ENCODE peak calls at places on chromosomes 12 and 14, in six cellular contexts. W, B, V, M, D and Z are unnamed samples.
A peak's percentile ranks its signal among the peaks of the same experiment; 100 is the strongest.

GRCh38 chr14:54627325-54627717 is 60.4 kb downstream of the SAMD4A start:
- DNase-seq in M (no peak), V (no peak), D (no peak), B (no peak), W (no peak), Z (no peak)

GRCh38 chr14:29925736-29926135 is 1.9 kb downstream of the PRKD1 start:
- DNase-seq in B (no peak), W (no peak), M (no peak), V (no peak), D (no peak), Z (no peak)

GRCh38 chr12:1646908-1647669 is 18.1 kb downstream of the WNT5B start:
- DNase-seq in W (no peak), M (no peak), V (no peak), B (no peak), D (no peak), Z (no peak)

GRCh38 chr12:68106160-68106559 is 53.4 kb downstream of the IFNG start:
- DNase-seq in W (no peak), B (no peak), V (no peak), M (no peak), D (no peak), Z (no peak)

GRCh38 chr14:73717998-73718741 is 4.0 kb upstream of the PNMA1 start:
- DNase-seq in W (peak; percentile 92), D (no peak), V (no peak), B (no peak), M (no peak), Z (peak; percentile 74)

GRCh38 chr14:36293824-36294223 is 26.6 kb downstream of the MBIP start:
- DNase-seq in W (no peak), V (no peak), D (peak; percentile 30), M (no peak), B (no peak), Z (no peak)

GRCh38 chr12:104669057-104669770 is 212.5 kb downstream of the CHST11 start:
- DNase-seq in W (peak; percentile 91), B (no peak), D (no peak), M (peak; percentile 80), V (no peak), Z (peak; percentile 39)

GRCh38 chr12:124744659-124745467 is 118.8 kb downstream of the SCARB1 start:
- DNase-seq in W (no peak), M (no peak), V (no peak), B (peak; percentile 91), D (peak; percentile 78), Z (no peak)

GRCh38 chr14:92534863-92535654 is 21.5 kb downstream of the RIN3 start:
- DNase-seq in M (no peak), V (no peak), B (no peak), D (no peak), W (peak; percentile 24), Z (no peak)

GRCh38 chr12:47307680-47308399 is 228.1 kb upstream of the AMIGO2 start:
- DNase-seq in V (peak; percentile 64), M (peak; percentile 41), B (peak; percentile 49), W (no peak), D (peak; percentile 43), Z (no peak)

GRCh38 chr14:29858299-29858698 is 69.3 kb downstream of the PRKD1 start:
- DNase-seq in W (no peak), D (no peak), V (no peak), M (no peak), B (no peak), Z (no peak)

GRCh38 chr12:108063192-108063591 is 65.9 kb upstream of the WSCD2 start:
- DNase-seq in M (no peak), B (no peak), D (peak; percentile 13), W (no peak), V (no peak), Z (no peak)

GRCh38 chr14:32044454-32044853 is 32.6 kb upstream of the ARHGAP5 start:
- DNase-seq in D (no peak), W (no peak), V (no peak), B (no peak), M (no peak), Z (no peak)

GRCh38 chr12:104546575-104546974 is 89.8 kb downstream of the CHST11 start:
- DNase-seq in W (no peak), D (no peak), V (no peak), B (no peak), M (no peak), Z (no peak)

GRCh38 chr12:100499416-100499815 is 25.8 kb downstream of the NR1H4 start:
- DNase-seq in V (no peak), D (no peak), M (no peak), B (no peak), W (no peak), Z (no peak)

GRCh38 chr12:11863988-11864387 is 206.8 kb upstream of the BCL2L14 start:
- DNase-seq in B (no peak), V (no peak), D (no peak), M (no peak), W (no peak), Z (no peak)

GRCh38 chr12:33555128-33555527 is 115.5 kb upstream of the SYT10 start:
- DNase-seq in D (no peak), B (no peak), V (no peak), W (no peak), M (no peak), Z (no peak)

GRCh38 chr14:57066887-57067513 is 201.7 kb downstream of the EXOC5 start:
- DNase-seq in M (peak; percentile 48), D (peak; percentile 16), W (no peak), B (peak; percentile 13), V (no peak), Z (peak; percentile 18)

GRCh38 chr12:85626031-85626781 is 210.0 kb downstream of the RASSF9 start:
- DNase-seq in W (no peak), M (no peak), B (no peak), D (no peak), V (no peak), Z (no peak)

GRCh38 chr14:75126121-75126544 is 715 bp downstream of the NEK9 start:
- DNase-seq in W (no peak), V (no peak), M (no peak), B (peak; percentile 16), D (no peak), Z (no peak)

GRCh38 chr12:124637586-124637985 is 70.2 kb upstream of the NCOR2 start:
- DNase-seq in M (peak; percentile 45), D (no peak), W (no peak), B (no peak), V (no peak), Z (no peak)

GRCh38 chr14:99564903-99565259 is 39.1 kb downstream of the CCDC85C start:
- DNase-seq in B (no peak), D (no peak), W (no peak), V (no peak), M (no peak), Z (no peak)

GRCh38 chr14:99565383-99565782 is 38.6 kb downstream of the CCDC85C start:
- DNase-seq in V (no peak), W (no peak), M (no peak), D (no peak), B (no peak), Z (no peak)

GRCh38 chr14:99562848-99563748 is 40.9 kb downstream of the CCDC85C start:
- DNase-seq in B (peak; percentile 76), D (peak; percentile 84), W (peak; percentile 96), M (peak; percentile 95), V (no peak), Z (peak; percentile 76)

GRCh38 chr14:99563749-99564129 is 40.3 kb downstream of the CCDC85C start:
- DNase-seq in D (no peak), V (no peak), M (no peak), B (no peak), W (no peak), Z (no peak)

GRCh38 chr14:99564256-99564902 is 39.6 kb downstream of the CCDC85C start:
- DNase-seq in V (no peak), D (peak; percentile 51), B (no peak), M (peak; percentile 73), W (peak; percentile 95), Z (peak; percentile 78)
- H3K4me1 ChIP-seq in V (peaks cover 100% of the 10 kb centered on the region), D (peaks cover 95% of the 10 kb centered on the region), B (peaks cover 80% of the 10 kb centered on the region), M (peaks cover 99% of the 10 kb centered on the region), W (peaks cover 100% of the 10 kb centered on the region), Z (peaks cover 18% of the 10 kb centered on the region)

DNA sequence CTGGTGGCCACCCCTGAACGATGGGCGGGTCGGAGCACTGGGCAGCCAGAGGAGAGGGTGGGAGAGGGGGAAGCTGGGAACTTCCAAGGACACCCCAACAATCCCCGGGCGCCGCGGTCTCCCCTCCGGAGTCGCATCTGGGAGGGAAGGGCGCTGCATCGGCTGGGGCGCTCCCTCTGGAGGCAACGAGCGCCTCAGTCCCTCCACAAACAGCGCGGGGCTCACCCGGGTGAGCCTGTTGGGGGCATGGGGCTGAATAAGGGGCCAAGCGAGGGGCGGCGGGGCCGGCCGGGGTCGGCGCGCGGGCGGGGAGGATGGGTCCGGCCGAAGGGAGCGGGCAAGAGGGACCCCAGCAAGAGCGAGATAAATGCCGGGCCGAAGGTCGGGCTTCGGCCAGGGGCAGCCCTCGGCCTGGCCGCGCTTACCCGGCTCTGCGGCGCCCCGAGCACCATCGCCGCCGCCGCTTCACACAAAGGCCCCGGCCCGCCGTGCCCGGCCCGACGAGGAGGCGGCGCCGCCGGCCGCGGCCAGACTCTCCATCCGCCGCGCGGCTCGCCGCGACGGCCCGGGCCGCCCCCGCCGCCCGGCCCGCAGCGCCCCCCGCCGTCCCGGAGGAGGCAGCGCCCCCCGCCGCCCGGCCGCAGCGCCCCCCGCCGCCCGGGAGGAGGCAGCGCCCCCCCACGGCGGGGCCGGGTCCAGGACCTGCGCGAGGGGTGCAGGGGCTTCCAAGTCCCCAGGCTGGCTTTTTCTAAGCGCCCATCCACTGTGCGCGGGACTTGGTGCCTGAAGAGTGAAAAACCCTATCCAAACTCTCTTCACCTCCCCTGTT is at the start of gene ZBTB39:
- DNase-seq in M (peak; percentile 67), W (peak; percentile 72), D (peak; percentile 20), B (peak; percentile 82), V (no peak), Z (peak; percentile 79)
- TF ChIP-seq POLR2A in M (no peak), W (no peak), D (peak; percentile 68), B (peak; percentile 83), V (no peak), Z (peak; percentile 16)

DNA sequence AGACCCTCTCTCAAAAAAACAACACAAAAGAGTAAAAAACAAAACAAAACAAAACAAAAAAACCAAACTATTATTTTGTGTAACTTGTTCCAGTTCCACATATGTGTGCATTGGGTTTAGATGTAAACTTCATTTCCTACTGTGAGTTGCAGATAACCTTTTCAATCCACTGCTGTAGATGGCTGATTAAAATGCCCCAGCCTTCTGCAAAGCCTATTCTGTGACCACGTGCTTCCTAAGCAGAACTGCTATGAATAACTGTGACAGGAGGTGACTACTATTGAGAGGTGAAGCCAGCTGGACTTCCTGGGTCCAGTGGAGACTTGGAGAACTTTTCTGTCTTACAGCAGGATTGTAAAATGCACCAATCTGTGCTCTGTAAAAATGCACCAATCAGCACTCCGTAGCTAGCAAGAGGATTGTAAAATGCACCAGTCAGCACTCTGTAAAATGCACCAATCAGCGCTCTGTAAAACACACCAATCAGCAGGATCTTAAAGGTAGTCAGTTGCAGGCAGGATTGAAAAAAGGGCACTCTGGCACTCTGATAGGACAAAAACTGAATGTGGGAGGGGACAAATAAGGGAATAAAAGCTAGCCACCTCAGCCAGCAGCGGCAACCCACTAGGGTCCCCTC is 10.3 kb upstream of the ELK3 start:
- DNase-seq in D (no peak), W (no peak), B (no peak), M (no peak), V (no peak), Z (no peak)
- TF ChIP-seq EP300 in D (no peak), W (no peak), B (no peak), M (no peak), V (no peak), Z (no peak)

DNA sequence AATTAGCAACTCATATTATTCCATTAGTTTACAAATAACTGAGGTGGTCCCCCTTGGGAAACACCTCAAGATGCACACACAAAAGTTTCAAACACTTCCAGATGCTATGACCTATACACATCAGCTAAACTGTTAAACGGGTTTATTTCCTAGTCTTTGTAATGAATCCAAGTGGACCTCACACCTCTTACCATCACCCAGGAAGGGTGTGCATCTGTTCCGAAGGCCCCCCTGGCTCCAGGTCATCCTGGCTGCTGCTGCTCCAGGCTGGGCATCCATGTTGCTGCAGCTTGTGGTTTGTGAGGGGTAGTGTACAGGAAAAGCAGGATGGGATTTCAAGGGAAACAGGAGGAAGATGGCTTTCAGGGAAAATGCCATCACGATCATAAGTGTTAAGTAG is 6.8 kb downstream of the HNRNPC start:
- DNase-seq in M (no peak), V (no peak), D (no peak), B (no peak), W (no peak), Z (no peak)
- H3K4me1 ChIP-seq in M (peaks cover 100% of the 10 kb centered on the region), V (peaks cover 92% of the 10 kb centered on the region), D (peaks cover 91% of the 10 kb centered on the region), B (peaks cover 78% of the 10 kb centered on the region), W (peaks cover 89% of the 10 kb centered on the region), Z (peaks cover 9% of the 10 kb centered on the region)